ENCODE peak calls at places on chromosomes 13 and 19, in eight cellular contexts. One of them, this sample, is unnamed.
A peak's percentile ranks its signal among the peaks of the same experiment; 100 is the strongest.

GRCh38 chr19:44807652-44808462 is 1.0 kb upstream of the BCAM start:
- DNase-seq in K562: peak; percentile 78
- DNase-seq in sigmoid colon: no peak
- DNase-seq in ovary: peak; percentile 43
- DNase-seq in transverse colon: peak; percentile 40
- DNase-seq in SK-N-SH: peak; percentile 83
- DNase-seq in stomach: peak; percentile 59
- DNase-seq in H1: no peak
- DNase-seq in this sample: no peak

GRCh38 chr19:16342002-16342715 is 17.5 kb downstream of the KLF2 start:
- DNase-seq in K562: no peak
- DNase-seq in sigmoid colon: no peak
- DNase-seq in ovary: peak; percentile 44
- DNase-seq in transverse colon: peak; percentile 42
- DNase-seq in SK-N-SH: no peak
- DNase-seq in stomach: no peak
- DNase-seq in H1: no peak
- DNase-seq in this sample: no peak

GRCh38 chr19:7419777-7420439 is 68.9 kb downstream of the PEX11G start:
- DNase-seq in K562: no peak
- DNase-seq in sigmoid colon: no peak
- DNase-seq in ovary: no peak
- DNase-seq in transverse colon: no peak
- DNase-seq in SK-N-SH: no peak
- DNase-seq in stomach: no peak
- DNase-seq in H1: no peak
- DNase-seq in this sample: no peak

GRCh38 chr13:64997438-64997837 is 2232.7 kb downstream of the PCDH9 start:
- DNase-seq in K562: no peak
- DNase-seq in sigmoid colon: no peak
- DNase-seq in ovary: no peak
- DNase-seq in transverse colon: no peak
- DNase-seq in SK-N-SH: no peak
- DNase-seq in stomach: no peak
- DNase-seq in H1: no peak
- DNase-seq in this sample: no peak

GRCh38 chr19:55119053-55119452 is 1.6 kb upstream of the PPP1R12C start:
- DNase-seq in K562: no peak
- DNase-seq in sigmoid colon: no peak
- DNase-seq in ovary: no peak
- DNase-seq in transverse colon: no peak
- DNase-seq in SK-N-SH: no peak
- DNase-seq in stomach: no peak
- DNase-seq in H1: no peak
- DNase-seq in this sample: no peak

GRCh38 chr13:114081761-114082681 is 50.4 kb downstream of the RASA3 start:
- DNase-seq in K562: no peak
- DNase-seq in sigmoid colon: peak; percentile 58
- DNase-seq in ovary: peak; percentile 8
- DNase-seq in transverse colon: no peak
- DNase-seq in SK-N-SH: no peak
- DNase-seq in stomach: peak; percentile 87
- DNase-seq in H1: no peak
- DNase-seq in this sample: peak; percentile 55

GRCh38 chr13:110237895-110238294 is 69.1 kb downstream of the COL4A1 start:
- DNase-seq in K562: no peak
- DNase-seq in sigmoid colon: no peak
- DNase-seq in ovary: no peak
- DNase-seq in transverse colon: no peak
- DNase-seq in SK-N-SH: peak; percentile 42
- DNase-seq in stomach: no peak
- DNase-seq in H1: no peak
- DNase-seq in this sample: no peak

GRCh38 chr19:40503300-40503699 is 36.5 kb downstream of the SPTBN4 start:
- DNase-seq in K562: peak; percentile 42
- DNase-seq in sigmoid colon: no peak
- DNase-seq in ovary: no peak
- DNase-seq in transverse colon: no peak
- DNase-seq in SK-N-SH: peak; percentile 42
- DNase-seq in stomach: no peak
- DNase-seq in H1: no peak
- DNase-seq in this sample: no peak

GRCh38 chr19:23904406-23904805 is 10.3 kb upstream of the ZNF726 start:
- DNase-seq in K562: no peak
- DNase-seq in sigmoid colon: no peak
- DNase-seq in ovary: no peak
- DNase-seq in transverse colon: no peak
- DNase-seq in SK-N-SH: no peak
- DNase-seq in stomach: no peak
- DNase-seq in H1: no peak
- DNase-seq in this sample: no peak

GRCh38 chr13:33213797-33214196 is 71.8 kb downstream of the STARD13 start:
- DNase-seq in K562: no peak
- DNase-seq in sigmoid colon: no peak
- DNase-seq in ovary: no peak
- DNase-seq in transverse colon: no peak
- DNase-seq in SK-N-SH: no peak
- DNase-seq in stomach: peak; percentile 32
- DNase-seq in H1: no peak
- DNase-seq in this sample: no peak

GRCh38 chr19:38452430-38453366 is 19.2 kb downstream of the RYR1 start:
- DNase-seq in K562: peak; percentile 100
- DNase-seq in sigmoid colon: no peak
- DNase-seq in ovary: no peak
- DNase-seq in transverse colon: no peak
- DNase-seq in SK-N-SH: peak; percentile 69
- DNase-seq in stomach: no peak
- DNase-seq in H1: peak; percentile 98
- DNase-seq in this sample: no peak

GRCh38 chr13:61255035-61255796 is 160.4 kb downstream of the PCDH20 start:
- DNase-seq in K562: no peak
- DNase-seq in sigmoid colon: no peak
- DNase-seq in ovary: no peak
- DNase-seq in transverse colon: no peak
- DNase-seq in SK-N-SH: no peak
- DNase-seq in stomach: no peak
- DNase-seq in H1: peak; percentile 50
- DNase-seq in this sample: no peak

DNA sequence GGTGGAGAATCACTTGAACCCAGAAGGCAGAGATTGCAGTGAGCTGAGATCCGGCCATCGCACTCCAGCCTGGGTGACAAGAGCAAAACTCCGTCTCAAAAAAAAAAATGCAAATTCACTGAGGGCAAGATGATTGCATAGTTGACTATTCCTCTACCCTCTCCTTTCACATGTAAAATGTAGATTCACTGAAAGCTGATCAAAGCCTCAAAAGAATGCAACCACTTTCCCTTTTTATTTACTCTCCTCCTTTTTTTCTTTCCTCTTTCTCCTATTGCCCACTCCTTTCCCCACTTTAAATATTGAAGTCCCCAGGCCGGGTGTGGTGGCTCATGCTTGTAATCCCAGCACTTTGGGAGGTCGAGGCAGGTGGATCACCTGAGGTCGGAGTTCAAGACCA is 6.3 kb downstream of the TEX101 start:
- DNase-seq in K562: no peak
- DNase-seq in sigmoid colon: peak; percentile 26
- DNase-seq in ovary: no peak
- DNase-seq in transverse colon: no peak
- DNase-seq in SK-N-SH: no peak
- DNase-seq in stomach: peak; percentile 9
- DNase-seq in H1: no peak
- DNase-seq in this sample: peak; percentile 35
- TF ChIP-seq EP300 in K562: no peak
- TF ChIP-seq EP300 in sigmoid colon: no peak
- TF ChIP-seq EP300 in ovary: no peak
- TF ChIP-seq EP300 in transverse colon: no peak
- TF ChIP-seq EP300 in SK-N-SH: no peak
- TF ChIP-seq EP300 in stomach: no peak
- TF ChIP-seq EP300 in H1: no peak
- TF ChIP-seq EP300 in this sample: no peak

DNA sequence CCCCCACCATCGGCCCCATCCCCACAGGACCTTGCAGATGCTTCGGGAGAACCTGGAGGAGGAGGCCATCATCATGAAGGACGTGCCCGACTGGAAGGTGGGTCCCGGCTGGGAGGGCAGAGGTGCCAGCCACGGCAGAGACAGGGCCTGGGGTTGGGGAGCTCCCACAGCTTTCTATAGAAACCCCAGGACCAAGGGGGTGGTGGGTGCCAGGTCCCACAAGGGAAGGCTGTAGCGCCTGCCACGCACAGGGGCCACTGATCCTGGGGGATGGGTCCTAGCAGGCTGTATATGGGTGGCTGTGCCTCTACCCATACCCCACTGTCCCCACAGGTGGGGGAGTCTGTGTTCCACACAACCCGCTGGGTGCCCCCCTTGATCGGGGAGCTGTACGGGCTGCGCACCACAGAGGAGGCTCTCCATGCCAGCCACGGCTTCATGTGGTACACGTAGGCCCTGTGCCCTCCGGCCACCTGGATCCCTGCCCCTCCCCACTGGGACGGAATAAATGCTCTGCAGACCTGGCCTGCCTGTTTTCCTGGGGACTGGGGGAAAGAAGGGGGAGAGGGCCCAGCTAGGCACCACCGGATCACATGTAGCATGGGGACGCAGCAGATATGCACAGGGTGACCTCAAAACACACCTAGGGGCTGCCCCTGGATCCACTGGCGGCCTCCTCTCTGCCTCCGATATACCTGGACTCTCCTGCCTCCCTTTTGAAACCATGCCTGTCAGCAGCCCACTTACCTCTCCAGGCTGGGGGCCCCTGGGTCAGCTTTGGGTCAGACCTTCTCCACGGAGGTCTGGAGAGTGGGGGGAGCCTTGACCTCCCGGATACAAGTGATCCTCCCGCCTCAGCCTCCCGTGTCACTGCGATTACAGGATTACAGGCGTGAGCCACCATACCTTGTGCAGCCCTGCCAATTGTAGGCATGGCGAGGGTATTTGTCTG is 761 bp upstream of the YJEFN3 start:
- DNase-seq in K562: no peak
- DNase-seq in sigmoid colon: no peak
- DNase-seq in ovary: no peak
- DNase-seq in transverse colon: no peak
- DNase-seq in SK-N-SH: no peak
- DNase-seq in stomach: no peak
- DNase-seq in H1: no peak
- DNase-seq in this sample: no peak
- H3K36me3 ChIP-seq in K562: peaks cover 62% of the 10 kb centered on the region
- H3K36me3 ChIP-seq in sigmoid colon: peaks cover 44% of the 10 kb centered on the region
- H3K36me3 ChIP-seq in ovary: no peaks in the 10 kb centered on the region
- H3K36me3 ChIP-seq in transverse colon: no peaks in the 10 kb centered on the region
- H3K36me3 ChIP-seq in SK-N-SH: peaks cover 17% of the 10 kb centered on the region
- H3K36me3 ChIP-seq in stomach: peaks cover 19% of the 10 kb centered on the region
- H3K36me3 ChIP-seq in H1: peaks cover 29% of the 10 kb centered on the region
- H3K36me3 ChIP-seq in this sample: peaks cover 44% of the 10 kb centered on the region

DNA sequence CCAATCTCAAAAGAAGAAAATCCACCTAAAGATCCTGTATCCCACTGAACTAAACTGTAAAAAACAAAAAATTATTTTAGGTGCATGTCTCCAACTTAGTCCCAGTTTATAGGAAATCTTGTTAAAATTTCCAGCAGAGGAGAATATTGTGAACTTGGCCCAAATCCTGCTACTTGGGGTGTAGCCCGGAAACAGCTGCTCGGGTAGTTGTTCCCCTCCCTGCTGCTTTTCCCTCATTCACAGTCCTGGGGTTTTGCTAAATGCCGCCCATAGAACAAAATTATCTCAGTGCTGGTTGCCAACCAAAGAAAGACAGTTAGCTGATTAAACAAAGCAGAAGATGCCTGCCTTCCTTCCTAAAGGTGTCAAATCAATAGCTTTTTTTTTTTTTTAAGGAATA is 330.5 kb upstream of the KLF12 start:
- DNase-seq in K562: no peak
- DNase-seq in sigmoid colon: no peak
- DNase-seq in ovary: no peak
- DNase-seq in transverse colon: no peak
- DNase-seq in SK-N-SH: no peak
- DNase-seq in stomach: no peak
- DNase-seq in H1: no peak
- DNase-seq in this sample: no peak
- TF ChIP-seq EP300 in K562: no peak
- TF ChIP-seq EP300 in sigmoid colon: no peak
- TF ChIP-seq EP300 in ovary: no peak
- TF ChIP-seq EP300 in transverse colon: no peak
- TF ChIP-seq EP300 in SK-N-SH: no peak
- TF ChIP-seq EP300 in stomach: no peak
- TF ChIP-seq EP300 in H1: no peak
- TF ChIP-seq EP300 in this sample: no peak

GRCh38 chr13:44142540-44142867 is 231.1 kb upstream of the SERP2 start:
- DNase-seq in K562: no peak
- DNase-seq in sigmoid colon: no peak
- DNase-seq in ovary: no peak
- DNase-seq in transverse colon: no peak
- DNase-seq in SK-N-SH: peak; percentile 34
- DNase-seq in stomach: no peak
- DNase-seq in H1: no peak
- DNase-seq in this sample: no peak
- H3K36me3 ChIP-seq in K562: no peaks in the 10 kb centered on the region
- H3K36me3 ChIP-seq in sigmoid colon: no peaks in the 10 kb centered on the region
- H3K36me3 ChIP-seq in ovary: no peaks in the 10 kb centered on the region
- H3K36me3 ChIP-seq in transverse colon: no peaks in the 10 kb centered on the region
- H3K36me3 ChIP-seq in SK-N-SH: no peaks in the 10 kb centered on the region
- H3K36me3 ChIP-seq in stomach: no peaks in the 10 kb centered on the region
- H3K36me3 ChIP-seq in H1: no peaks in the 10 kb centered on the region
- H3K36me3 ChIP-seq in this sample: no peaks in the 10 kb centered on the region

GRCh38 chr13:111486801-111487200 is 166.4 kb downstream of the TEX29 start:
- DNase-seq in K562: no peak
- DNase-seq in sigmoid colon: no peak
- DNase-seq in ovary: no peak
- DNase-seq in transverse colon: no peak
- DNase-seq in SK-N-SH: no peak
- DNase-seq in stomach: peak; percentile 18
- DNase-seq in H1: no peak
- DNase-seq in this sample: peak; percentile 24
- TF ChIP-seq EP300 in K562: no peak
- TF ChIP-seq EP300 in sigmoid colon: no peak
- TF ChIP-seq EP300 in ovary: no peak
- TF ChIP-seq EP300 in transverse colon: no peak
- TF ChIP-seq EP300 in SK-N-SH: no peak
- TF ChIP-seq EP300 in stomach: no peak
- TF ChIP-seq EP300 in H1: no peak
- TF ChIP-seq EP300 in this sample: no peak

DNA sequence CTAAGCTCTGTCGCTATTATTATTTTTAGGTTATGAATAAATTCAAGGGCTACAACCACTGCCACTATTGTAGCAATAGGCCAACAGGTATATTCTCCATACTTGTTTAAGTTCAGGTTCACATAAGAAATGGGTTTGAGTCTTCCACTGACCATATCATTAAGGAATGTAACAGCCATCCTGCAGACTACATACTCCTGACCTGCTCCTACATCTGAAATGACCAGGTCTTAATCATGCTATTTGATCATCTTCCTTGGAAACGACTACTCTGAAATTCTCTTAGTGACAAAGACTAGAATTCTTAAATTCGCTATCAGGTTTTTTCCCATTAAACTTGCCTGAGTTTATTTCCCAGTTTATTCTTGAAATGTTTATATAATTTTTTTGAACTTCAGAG is 66.8 kb downstream of the IPO5 start:
- DNase-seq in K562: no peak
- DNase-seq in sigmoid colon: no peak
- DNase-seq in ovary: no peak
- DNase-seq in transverse colon: no peak
- DNase-seq in SK-N-SH: no peak
- DNase-seq in stomach: no peak
- DNase-seq in H1: no peak
- DNase-seq in this sample: no peak
- H3K36me3 ChIP-seq in K562: peaks cover 75% of the 10 kb centered on the region
- H3K36me3 ChIP-seq in sigmoid colon: peaks cover 80% of the 10 kb centered on the region
- H3K36me3 ChIP-seq in ovary: no peaks in the 10 kb centered on the region
- H3K36me3 ChIP-seq in transverse colon: no peaks in the 10 kb centered on the region
- H3K36me3 ChIP-seq in SK-N-SH: peaks cover 80% of the 10 kb centered on the region
- H3K36me3 ChIP-seq in stomach: peaks cover 22% of the 10 kb centered on the region
- H3K36me3 ChIP-seq in H1: peaks cover 86% of the 10 kb centered on the region
- H3K36me3 ChIP-seq in this sample: peaks cover 63% of the 10 kb centered on the region

GRCh38 chr19:35629332-35629633 is 447 bp downstream of the RBM42 start:
- DNase-seq in K562: no peak
- DNase-seq in sigmoid colon: no peak
- DNase-seq in ovary: no peak
- DNase-seq in transverse colon: no peak
- DNase-seq in SK-N-SH: no peak
- DNase-seq in stomach: no peak
- DNase-seq in H1: no peak
- DNase-seq in this sample: no peak
- TF ChIP-seq EP300 in K562: no peak
- TF ChIP-seq EP300 in sigmoid colon: no peak
- TF ChIP-seq EP300 in ovary: no peak
- TF ChIP-seq EP300 in transverse colon: no peak
- TF ChIP-seq EP300 in SK-N-SH: no peak
- TF ChIP-seq EP300 in stomach: no peak
- TF ChIP-seq EP300 in H1: no peak
- TF ChIP-seq EP300 in this sample: no peak